ENCODE peak calls at places on chromosomes 1 and 21, in five cellular contexts. U is lower lobe of right lung, P is upper lobe of right lung, S is cardiac fibroblast, W is fibroblast of mammary gland. J is an unnamed sample.
A peak's percentile ranks its signal among the peaks of the same experiment; 100 is the strongest.

GRCh38 chr1:246573481-246573880 is 7.2 kb downstream of the CNST start:
- DNase-seq in S (no peak), W (no peak), U (no peak), P (no peak), J (no peak)

GRCh38 chr1:179921472-179921871 is 33.1 kb upstream of the CEP350 start:
- DNase-seq in W (no peak), U (no peak), S (no peak), P (no peak), J (no peak)

GRCh38 chr1:119159096-119159495 is 18.6 kb upstream of the WARS2 start:
- DNase-seq in W (peak; percentile 81), P (no peak), U (no peak), S (peak; percentile 31), J (peak; percentile 26)

GRCh38 chr1:221663321-221663720 is 78.6 kb downstream of the DUSP10 start:
- DNase-seq in P (no peak), S (peak; percentile 59), U (no peak), W (peak; percentile 33), J (no peak)

GRCh38 chr1:243831463-243831862 is 18.6 kb downstream of the AKT3 start:
- DNase-seq in W (no peak), P (no peak), S (no peak), U (no peak), J (no peak)

GRCh38 chr1:172761581-172762025 is 102.7 kb downstream of the FASLG start:
- DNase-seq in U (no peak), P (no peak), S (peak; percentile 77), W (peak; percentile 58), J (peak; percentile 79)

GRCh38 chr1:168688679-168689657 is 40.0 kb downstream of the DPT start:
- DNase-seq in U (no peak), S (no peak), W (no peak), P (no peak), J (no peak)

GRCh38 chr1:48017716-48018115 is 20.5 kb upstream of the TRABD2B start:
- DNase-seq in U (no peak), S (peak; percentile 21), P (no peak), W (peak; percentile 80), J (no peak)

GRCh38 chr21:26877015-26877414 is 31.8 kb upstream of the ADAMTS1 start:
- DNase-seq in U (no peak), W (no peak), P (no peak), S (no peak), J (no peak)

GRCh38 chr1:156262461-156263287 is 14.8 kb upstream of the PAQR6 start:
- DNase-seq in W (peak; percentile 96), P (no peak), U (no peak), S (peak; percentile 87), J (peak; percentile 85)

GRCh38 chr1:63487336-63488065 is 35.5 kb downstream of the ITGB3BP start:
- DNase-seq in W (no peak), P (no peak), S (peak; percentile 69), U (no peak), J (peak; percentile 60)

GRCh38 chr1:236009193-236009592 is 55.7 kb downstream of the NID1 start:
- DNase-seq in U (no peak), P (no peak), S (peak; percentile 52), W (peak; percentile 50), J (no peak)

GRCh38 chr1:214989341-214989740 is 93.2 kb upstream of the KCNK2 start:
- DNase-seq in W (peak; percentile 59), U (no peak), P (no peak), S (peak; percentile 61), J (peak; percentile 68)

GRCh38 chr1:226875641-226876295 is 5.4 kb downstream of the PSEN2 start:
- DNase-seq in U (peak; percentile 70), W (peak; percentile 56), S (peak; percentile 18), P (peak; percentile 82), J (peak; percentile 31)

GRCh38 chr1:48005254-48006162 is 8.3 kb upstream of the TRABD2B start:
- DNase-seq in U (no peak), W (no peak), P (no peak), S (no peak), J (no peak)

GRCh38 chr21:41621523-41621922 is 113.6 kb upstream of the TMPRSS2 start:
- DNase-seq in U (no peak), S (no peak), P (no peak), W (peak; percentile 77), J (no peak)

GRCh38 chr1:15994590-15995351 is 9.3 kb upstream of the SRARP start:
- DNase-seq in W (peak; percentile 69), U (peak; percentile 73), P (peak; percentile 83), S (peak; percentile 75), J (peak; percentile 73)

GRCh38 chr1:201640624-201641023 is 101.7 kb downstream of the NAV1 start:
- DNase-seq in W (peak; percentile 98), U (no peak), P (no peak), S (peak; percentile 75), J (peak; percentile 39)

GRCh38 chr1:89259283-89259971 is 13.2 kb downstream of the GBP5 start:
- DNase-seq in W (no peak), U (peak; percentile 39), P (peak; percentile 49), S (no peak), J (no peak)

GRCh38 chr1:10932088-10932487 is 80.4 kb upstream of the TARDBP start:
- DNase-seq in S (no peak), U (no peak), P (no peak), W (no peak), J (no peak)

GRCh38 chr1:228953207-228953606 is 217.9 kb downstream of the RHOU start:
- DNase-seq in U (no peak), S (no peak), W (no peak), P (no peak), J (no peak)

GRCh38 chr1:31054958-31055481 is 10.5 kb downstream of the PUM1 start:
- DNase-seq in S (no peak), U (no peak), P (no peak), W (no peak), J (no peak)

GRCh38 chr1:211697356-211697755 is 21.9 kb upstream of the NEK2 start:
- DNase-seq in P (no peak), W (no peak), S (no peak), U (no peak), J (no peak)

GRCh38 chr1:44571712-44572571 is 102.3 kb downstream of the TMEM53 start:
- DNase-seq in W (peak; percentile 19), S (peak; percentile 24), P (no peak), U (no peak), J (peak; percentile 18)

GRCh38 chr1:95754412-95754811 is 520.4 kb downstream of the RWDD3 start:
- DNase-seq in S (no peak), P (no peak), W (no peak), U (no peak), J (no peak)

GRCh38 chr1:22018583-22019559 is 17.4 kb downstream of the CELA3A start:
- DNase-seq in P (no peak), W (peak; percentile 97), U (peak; percentile 64), S (peak; percentile 95), J (peak; percentile 91)

GRCh38 chr21:32190491-32191144 is 88.2 kb downstream of the MIS18A start:
- DNase-seq in S (no peak), U (no peak), P (no peak), W (no peak), J (no peak)